ENCODE peak calls at places on chromosomes 3 and 15, in eight cellular contexts. I is NCI-H524 treated with DMSO at 0.1 percent for 48 hours; O is astrocyte of the spinal cord; W is pancreas; H is activated CD4-positive, alpha-beta T cell treated with anti-CD3 and anti-CD28 coated beads, Interleukin-2, amount 50 U/mL, for 4 hours; F is fibroblast of the conjunctiva; Y is stimulated activated effector memory CD8-positive, alpha-beta T cell treated with anti-CD3 and anti-CD28 coated beads, Interleukin-12 subunit alpha, Interleukin-12 subunit beta, amount 100 ng/mL, for 72 hours; X is HT-29. S is an unnamed sample.

GRCh38 chr3:160130950-160131349 is 94.3 kb upstream of the C3orf80 start:
- DNase-seq in I (no peak), O (peak; percentile 60), W (no peak), H (no peak), F (peak; percentile 35), Y (no peak), X (no peak), S (peak; percentile 75)

GRCh38 chr3:46878796-46879436 is 1.4 kb downstream of the PTH1R start:
- DNase-seq in I (no peak), O (no peak), W (no peak), H (no peak), F (no peak), Y (no peak), X (no peak), S (no peak)

GRCh38 chr15:83732196-83732595 is 78.3 kb downstream of the ADAMTSL3 start:
- DNase-seq in I (no peak), O (no peak), W (no peak), H (no peak), F (no peak), Y (no peak), X (no peak), S (no peak)

GRCh38 chr3:143571548-143571947 is 276.7 kb downstream of the SLC9A9 start:
- DNase-seq in I (no peak), O (peak; percentile 33), W (no peak), H (no peak), F (no peak), Y (no peak), X (no peak), S (peak; percentile 66)

GRCh38 chr15:61051570-61052031 is 177.5 kb downstream of the RORA start:
- DNase-seq in I (peak; percentile 61), O (peak; percentile 80), W (no peak), H (no peak), F (peak; percentile 52), Y (no peak), X (peak; percentile 52), S (peak; percentile 74)

GRCh38 chr3:96027718-96028117 is 786.7 kb upstream of the EPHA6 start:
- DNase-seq in I (no peak), O (no peak), W (no peak), H (no peak), F (no peak), Y (no peak), X (no peak), S (no peak)

GRCh38 chr3:48399387-48400172 is 27.6 kb downstream of the FBXW12 start:
- DNase-seq in I (no peak), O (no peak), W (peak; percentile 79), H (no peak), F (no peak), Y (no peak), X (no peak), S (no peak)

GRCh38 chr3:194204793-194205065 is 68.8 kb downstream of the HES1 start:
- DNase-seq in I (no peak), O (no peak), W (no peak), H (no peak), F (no peak), Y (no peak), X (no peak), S (no peak)

GRCh38 chr15:68586274-68586961 is 7.6 kb downstream of the CORO2B start:
- DNase-seq in I (no peak), O (peak; percentile 80), W (no peak), H (no peak), F (no peak), Y (no peak), X (peak; percentile 2), S (peak; percentile 98)

GRCh38 chr3:123936400-123936799 is 24.6 kb downstream of the CCDC14 start:
- DNase-seq in I (no peak), O (no peak), W (no peak), H (no peak), F (no peak), Y (no peak), X (no peak), S (no peak)

GRCh38 chr3:57757642-57758297 is 1.7 kb downstream of the SLMAP start:
- DNase-seq in I (no peak), O (peak; percentile 35), W (peak; percentile 59), H (no peak), F (no peak), Y (no peak), X (peak; percentile 48), S (peak; percentile 31)

GRCh38 chr3:87120850-87121249 is 106.3 kb upstream of the CHMP2B start:
- DNase-seq in I (peak; percentile 64), O (no peak), W (no peak), H (no peak), F (no peak), Y (no peak), X (no peak), S (no peak)

GRCh38 chr3:122030381-122031122 is 8.5 kb upstream of the ILDR1 start:
- DNase-seq in I (no peak), O (peak; percentile 9), W (no peak), H (no peak), F (no peak), Y (no peak), X (no peak), S (peak; percentile 20)

GRCh38 chr3:45055032-45055410 is 28.9 kb downstream of the CLEC3B start:
- DNase-seq in I (no peak), O (peak; percentile 79), W (no peak), H (no peak), F (peak; percentile 70), Y (no peak), X (no peak), S (peak; percentile 86)

GRCh38 chr15:78880828-78881227 is 8.1 kb downstream of the MORF4L1 start:
- DNase-seq in I (no peak), O (no peak), W (no peak), H (no peak), F (no peak), Y (no peak), X (no peak), S (peak; percentile 43)

GRCh38 chr3:121431717-121432517 is 113.9 kb downstream of the POLQ start:
- DNase-seq in I (no peak), O (peak; percentile 76), W (no peak), H (peak; percentile 29), F (peak; percentile 46), Y (no peak), X (peak; percentile 57), S (peak; percentile 64)

GRCh38 chr15:73321496-73322344 is 47.0 kb downstream of the HCN4 start:
- DNase-seq in I (peak; percentile 79), O (no peak), W (no peak), H (no peak), F (no peak), Y (no peak), X (no peak), S (no peak)

GRCh38 chr15:32674681-32675080 is 33.2 kb downstream of the SCG5 start:
- DNase-seq in I (no peak), O (no peak), W (no peak), H (no peak), F (no peak), Y (no peak), X (no peak), S (no peak)

GRCh38 chr15:65335278-65336055 is 31.0 kb downstream of the RNU5B-1 start:
- DNase-seq in I (no peak), O (no peak), W (no peak), H (no peak), F (no peak), Y (no peak), X (no peak), S (no peak)

GRCh38 chr3:188507244-188507720 is 353.3 kb downstream of the LPP start:
- DNase-seq in I (no peak), O (peak; percentile 96), W (no peak), H (no peak), F (peak; percentile 53), Y (no peak), X (no peak), S (peak; percentile 91)

GRCh38 chr15:85642693-85643058 is 152.0 kb downstream of the KLHL25 start:
- DNase-seq in I (no peak), O (peak; percentile 59), W (no peak), H (no peak), F (no peak), Y (no peak), X (no peak), S (peak; percentile 46)

GRCh38 chr3:38690185-38690584 is 40.7 kb upstream of the SCN5A start:
- DNase-seq in I (no peak), O (no peak), W (no peak), H (no peak), F (no peak), Y (no peak), X (no peak), S (no peak)

GRCh38 chr3:65178703-65179102 is 490.9 kb upstream of the ADAMTS9 start:
- DNase-seq in I (no peak), O (peak; percentile 62), W (no peak), H (no peak), F (no peak), Y (no peak), X (no peak), S (peak; percentile 47)

GRCh38 chr3:42742688-42743087 is 30.4 kb downstream of the CCDC13 start:
- DNase-seq in I (no peak), O (no peak), W (no peak), H (no peak), F (no peak), Y (no peak), X (no peak), S (no peak)